ENCODE peak calls at places on chromosomes 11 and 22, in four cellular contexts. H is epithelial cell of esophagus, M is tibial artery, S is astrocyte of the cerebellum. D is an unnamed sample.

GRCh38 chr11:118857385-118857784 is 26.3 kb upstream of the CXCR5 start:
- DNase-seq in H (no peak), S (no peak), M (no peak), D (no peak)

GRCh38 chr11:45022294-45023064 is 71.8 kb upstream of the TP53I11 start:
- DNase-seq in M (no peak), S (no peak), H (no peak), D (no peak)

GRCh38 chr11:45405916-45406670 is 120.0 kb upstream of the SYT13 start:
- DNase-seq in H (no peak), S (no peak), M (no peak), D (no peak)

GRCh38 chr11:27858901-27859300 is 158.6 kb upstream of the BDNF start:
- DNase-seq in S (no peak), M (no peak), H (no peak), D (no peak)

GRCh38 chr22:33300165-33300564 is 242.0 kb upstream of the SYN3 start:
- DNase-seq in M (no peak), H (no peak), S (no peak), D (no peak)

GRCh38 chr22:25840883-25841282 is 98.9 kb downstream of the MYO18B start:
- DNase-seq in M (no peak), H (no peak), S (no peak), D (no peak)

GRCh38 chr11:16195659-16196058 is 160.7 kb downstream of the SOX6 start:
- DNase-seq in M (no peak), S (peak; percentile 72), H (no peak), D (peak; percentile 54)

GRCh38 chr11:114232400-114233070 is 63.7 kb upstream of the NNMT start:
- DNase-seq in M (no peak), H (peak; percentile 67), S (no peak), D (no peak)

GRCh38 chr11:28703371-28703770 is 595.2 kb downstream of the METTL15 start:
- DNase-seq in H (no peak), S (no peak), M (no peak), D (no peak)

GRCh38 chr11:72475359-72475758 is 41.0 kb upstream of the CLPB start:
- DNase-seq in H (peak; percentile 17), S (no peak), M (no peak), D (no peak)

DNA sequence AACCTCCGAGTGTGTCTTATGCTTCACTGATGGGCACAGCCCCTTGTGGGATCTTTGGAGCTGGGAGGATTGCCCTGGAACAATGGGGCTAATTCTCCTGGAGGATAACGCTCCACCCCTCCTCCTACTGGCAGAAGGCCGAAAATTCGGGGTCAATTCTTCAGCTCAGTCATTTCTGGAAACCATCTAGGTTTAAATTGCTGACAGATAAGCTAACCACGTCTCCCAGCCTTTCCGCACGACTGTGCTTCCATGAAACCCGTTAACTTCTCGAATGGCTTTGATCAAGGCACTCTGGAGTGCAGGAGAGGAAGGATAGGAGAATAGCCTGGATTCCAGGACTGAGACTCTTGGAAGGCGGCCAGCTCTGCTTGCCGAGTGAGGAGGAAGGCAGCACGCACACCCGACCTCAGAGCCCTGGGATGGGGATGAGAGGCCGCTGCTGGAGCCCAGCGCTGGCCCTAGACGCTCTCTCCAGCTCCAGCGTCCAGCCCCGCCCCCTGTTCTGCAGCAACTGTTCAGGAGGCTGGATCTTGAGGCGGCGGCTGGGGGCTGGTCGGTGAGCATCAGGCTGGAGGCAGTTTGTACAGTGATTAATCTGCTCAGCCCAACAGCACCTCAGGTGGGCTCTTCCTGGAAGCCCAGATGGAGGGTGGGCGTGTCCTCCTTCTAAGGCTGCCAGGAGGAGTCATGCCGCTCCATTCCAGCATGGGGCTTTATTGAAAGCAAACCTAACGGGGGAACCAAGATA is 176.7 kb upstream of the NCAM1 start:
- DNase-seq in S (peak; percentile 70), H (no peak), M (peak; percentile 70), D (no peak)
- TF ChIP-seq CTCF in S (no peak), H (no peak), M (no peak), D (no peak)

GRCh38 chr11:112348480-112349029 is 87.9 kb upstream of the PLET1 start:
- DNase-seq in S (no peak), M (no peak), H (no peak), D (no peak)

GRCh38 chr11:112345166-112345565 is 84.5 kb upstream of the PLET1 start:
- DNase-seq in S (no peak), H (no peak), M (no peak), D (no peak)

GRCh38 chr11:112345708-112346107 is 85.0 kb upstream of the PLET1 start:
- DNase-seq in H (no peak), M (no peak), S (no peak), D (no peak)

GRCh38 chr11:112344040-112344413 is 83.4 kb upstream of the PLET1 start:
- DNase-seq in H (no peak), M (no peak), S (no peak), D (no peak)

DNA sequence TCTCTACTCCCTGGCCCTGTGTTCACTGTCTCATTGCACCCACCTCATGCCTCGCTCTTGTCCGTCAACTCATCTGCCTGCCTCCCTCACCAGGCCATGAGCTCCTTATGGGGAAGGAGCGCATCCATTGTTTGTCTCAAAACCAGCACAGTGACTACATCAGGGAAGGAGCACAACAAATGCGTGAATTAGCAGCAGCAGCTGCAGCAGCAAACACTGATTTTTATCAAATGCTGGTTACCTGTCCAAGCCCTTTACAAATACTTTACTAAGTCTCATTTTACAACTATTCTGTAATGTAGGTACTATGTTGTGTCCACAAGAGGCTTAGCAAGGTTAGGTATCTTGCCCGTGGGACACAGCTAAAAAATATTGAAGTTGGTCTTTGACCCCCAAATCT is 85.9 kb upstream of the PLET1 start:
- DNase-seq in M (no peak), H (no peak), S (no peak), D (no peak)
- TF ChIP-seq CTCF in M (no peak), H (no peak), S (no peak), D (no peak)

GRCh38 chr11:96049426-96049825 is 125.5 kb upstream of the MTMR2 start:
- DNase-seq in M (no peak), H (peak; percentile 32), S (no peak), D (no peak)

GRCh38 chr11:96044311-96044710 is 120.4 kb upstream of the MTMR2 start:
- DNase-seq in S (no peak), M (no peak), H (no peak), D (no peak)

GRCh38 chr11:96050435-96051182 is 126.7 kb upstream of the MTMR2 start:
- DNase-seq in H (no peak), S (peak; percentile 20), M (no peak), D (no peak)

GRCh38 chr11:96044747-96045146 is 120.8 kb upstream of the MTMR2 start:
- DNase-seq in M (no peak), S (no peak), H (no peak), D (no peak)

GRCh38 chr11:96045622-96046456 is 121.9 kb upstream of the MTMR2 start:
- DNase-seq in M (peak; percentile 68), S (peak; percentile 92), H (peak; percentile 21), D (peak; percentile 76)
- TF ChIP-seq CTCF in M (peak; percentile 50), S (peak; percentile 61), H (peak; percentile 44), D (peak; percentile 54)

GRCh38 chr22:19961201-19961580 is 19.6 kb upstream of the TXNRD2 start:
- DNase-seq in S (no peak), M (no peak), H (no peak), D (no peak)
- TF ChIP-seq CTCF in S (no peak), M (no peak), H (no peak), D (no peak)

DNA sequence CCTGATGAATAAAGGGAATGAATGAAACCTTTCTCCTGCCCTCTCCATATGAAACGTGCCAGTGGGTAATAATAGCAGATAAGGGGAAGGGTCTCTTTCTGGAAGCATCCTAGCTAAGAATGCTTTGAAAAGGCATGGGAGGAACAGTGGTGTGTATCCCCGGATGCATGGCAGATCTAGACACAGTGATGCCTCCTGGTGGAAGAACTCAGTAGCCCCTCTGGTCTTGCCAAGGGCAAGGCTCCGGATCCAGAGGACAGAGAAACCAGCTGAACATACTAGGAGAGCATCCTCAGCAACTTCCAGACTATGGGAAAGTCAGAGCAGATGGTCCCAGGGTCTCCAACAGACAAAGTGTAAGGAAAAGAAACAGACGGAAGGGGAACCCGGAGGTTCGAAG is 6.4 kb downstream of the BAIAP2L2 start:
- DNase-seq in M (no peak), H (no peak), S (no peak), D (no peak)
- TF ChIP-seq CTCF in M (peak; percentile 35), H (peak; percentile 29), S (peak; percentile 34), D (peak; percentile 31)

GRCh38 chr22:41257696-41258095 is 17.0 kb upstream of the CHADL start:
- DNase-seq in H (no peak), S (no peak), M (no peak), D (no peak)

GRCh38 chr22:41256898-41257260 is 16.1 kb upstream of the CHADL start:
- DNase-seq in M (no peak), S (peak; percentile 66), H (no peak), D (no peak)

GRCh38 chr22:41254230-41254629 is 13.5 kb upstream of the CHADL start:
- DNase-seq in M (no peak), S (no peak), H (no peak), D (no peak)

GRCh38 chr22:41252365-41252764 is 11.6 kb upstream of the CHADL start:
- DNase-seq in S (no peak), M (no peak), H (no peak), D (no peak)

GRCh38 chr22:41256254-41256897 is 15.6 kb upstream of the CHADL start:
- DNase-seq in H (peak; percentile 93), M (no peak), S (peak; percentile 26), D (peak; percentile 28)
- TF ChIP-seq CTCF in H (peak; percentile 52), M (no peak), S (peak; percentile 12), D (peak; percentile 25)

DNA sequence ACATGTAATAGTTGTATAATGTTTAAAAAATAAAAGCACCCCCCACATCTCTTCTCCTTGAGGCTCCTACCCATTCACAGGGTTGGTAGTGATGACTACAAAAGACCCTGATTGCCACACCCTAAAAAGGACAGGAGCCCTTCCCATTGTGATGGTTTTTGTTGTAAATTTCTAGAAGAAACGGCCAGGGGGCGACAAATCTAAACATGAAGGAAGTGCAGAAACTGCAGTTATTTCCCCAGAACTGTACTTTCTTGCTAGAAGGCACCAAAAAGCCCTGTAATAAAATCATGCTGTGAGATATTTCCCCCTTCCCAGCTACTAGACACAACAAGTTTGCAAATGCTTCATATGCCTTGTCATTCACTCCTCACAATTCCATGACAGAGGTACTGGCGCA is 10.8 kb downstream of the PRR5L start:
- DNase-seq in H (peak; percentile 32), M (no peak), S (no peak), D (no peak)
- TF ChIP-seq CTCF in H (peak; percentile 39), M (peak; percentile 21), S (peak; percentile 43), D (no peak)

GRCh38 chr11:93089474-93090102 is 108.2 kb downstream of the SLC36A4 start:
- DNase-seq in H (peak; percentile 67), M (peak; percentile 35), S (peak; percentile 19), D (no peak)
- TF ChIP-seq CTCF in H (peak; percentile 68), M (no peak), S (peak; percentile 73), D (peak; percentile 76)

D was measured in BJ.